ENCODE peak calls at places on chromosomes 7 and 10, in nine cellular contexts. W is mammary epithelial cell; Z is BJ; G is neural progenitor cell; L is CD4-positive, CD25-positive, alpha-beta regulatory T cell; D is prostate gland; M is kidney epithelial cell; Y is cardiac muscle cell; O is tibial artery. Q is an unnamed sample.

GRCh38 chr10:132855889-132856288 is 69.9 kb upstream of the NKX6-2 start:
- DNase-seq in W (no peak), Z (no peak), G (no peak), L (no peak), D (no peak), M (no peak), Y (no peak), O (no peak), Q (no peak)

GRCh38 chr7:33887576-33887975 is 17.8 kb upstream of the BMPER start:
- DNase-seq in W (no peak), Z (no peak), G (no peak), L (no peak), D (no peak), M (no peak), Y (no peak), O (no peak), Q (no peak)

GRCh38 chr10:110399163-110400094 is 94.7 kb upstream of the SMNDC1 start:
- DNase-seq in W (peak; percentile 96), Z (peak; percentile 90), G (no peak), L (no peak), D (no peak), M (peak; percentile 91), Y (no peak), O (no peak), Q (no peak)

GRCh38 chr10:114631678-114632417 is 26.2 kb downstream of the ABLIM1 start:
- DNase-seq in W (no peak), Z (no peak), G (peak; percentile 82), L (no peak), D (no peak), M (no peak), Y (peak; percentile 77), O (peak; percentile 37), Q (no peak)

GRCh38 chr10:14102056-14102455 is 228.7 kb downstream of the FRMD4A start:
- DNase-seq in W (peak; percentile 16), Z (no peak), G (peak; percentile 60), L (no peak), D (no peak), M (no peak), Y (no peak), O (no peak), Q (no peak)

GRCh38 chr7:2638224-2638991 is 6.6 kb downstream of the TTYH3 start:
- DNase-seq in W (no peak), Z (no peak), G (no peak), L (no peak), D (no peak), M (no peak), Y (no peak), O (no peak), Q (no peak)

GRCh38 chr7:36630112-36630650 is 94.1 kb downstream of the AOAH start:
- DNase-seq in W (no peak), Z (no peak), G (no peak), L (no peak), D (no peak), M (peak; percentile 26), Y (no peak), O (no peak), Q (no peak)

GRCh38 chr7:155456772-155457543 is 971 bp upstream of the EN2 start:
- DNase-seq in W (peak; percentile 40), Z (no peak), G (peak; percentile 86), L (no peak), D (peak; percentile 19), M (no peak), Y (peak; percentile 81), O (peak; percentile 31), Q (no peak)

GRCh38 chr10:119270893-119271361 is 63.6 kb downstream of the GRK5 start:
- DNase-seq in W (no peak), Z (no peak), G (no peak), L (peak; percentile 41), D (no peak), M (no peak), Y (no peak), O (peak; percentile 72), Q (peak; percentile 58)

GRCh38 chr7:4261038-4261960 is 420.8 kb upstream of the FOXK1 start:
- DNase-seq in W (no peak), Z (no peak), G (peak; percentile 26), L (no peak), D (no peak), M (no peak), Y (no peak), O (peak; percentile 16), Q (no peak)

GRCh38 chr7:143286522-143286890 is 1.6 kb upstream of the CASP2 start:
- DNase-seq in W (no peak), Z (no peak), G (no peak), L (no peak), D (no peak), M (no peak), Y (no peak), O (no peak), Q (no peak)

GRCh38 chr7:140646931-140647647 is 6.5 kb upstream of the DENND2A start:
- DNase-seq in W (no peak), Z (no peak), G (peak; percentile 82), L (peak; percentile 26), D (no peak), M (no peak), Y (peak; percentile 64), O (peak; percentile 20), Q (no peak)

GRCh38 chr7:141648276-141649114 is 53.5 kb downstream of the DENND11 start:
- DNase-seq in W (no peak), Z (no peak), G (no peak), L (no peak), D (no peak), M (no peak), Y (no peak), O (no peak), Q (no peak)

GRCh38 chr7:157479326-157479725 is 142.5 kb downstream of the DNAJB6 start:
- DNase-seq in W (no peak), Z (no peak), G (no peak), L (no peak), D (no peak), M (no peak), Y (no peak), O (peak; percentile 1), Q (no peak)

GRCh38 chr7:91463330-91463729 is 199.1 kb downstream of the FZD1 start:
- DNase-seq in W (no peak), Z (no peak), G (no peak), L (no peak), D (no peak), M (no peak), Y (no peak), O (no peak), Q (no peak)

GRCh38 chr10:118369806-118370205 is 27.7 kb upstream of the FAM204A start:
- DNase-seq in W (no peak), Z (no peak), G (no peak), L (no peak), D (no peak), M (no peak), Y (no peak), O (no peak), Q (no peak)

GRCh38 chr7:67738958-67739357 is 742.3 kb downstream of the TYW1 start:
- DNase-seq in W (no peak), Z (no peak), G (no peak), L (no peak), D (peak; percentile 66), M (no peak), Y (no peak), O (peak; percentile 34), Q (no peak)

GRCh38 chr10:120505056-120505455 is 48.0 kb downstream of the PLPP4 start:
- DNase-seq in W (no peak), Z (no peak), G (peak; percentile 18), L (no peak), D (no peak), M (no peak), Y (no peak), O (no peak), Q (no peak)

GRCh38 chr10:86654411-86655172 is at the start of gene OPN4:
- DNase-seq in W (no peak), Z (no peak), G (no peak), L (no peak), D (no peak), M (no peak), Y (no peak), O (peak; percentile 16), Q (no peak)

GRCh38 chr7:4338556-4338955 is 343.5 kb upstream of the FOXK1 start:
- DNase-seq in W (no peak), Z (no peak), G (no peak), L (no peak), D (no peak), M (no peak), Y (no peak), O (no peak), Q (no peak)

GRCh38 chr7:133781481-133782090 is 345.6 kb upstream of the LRGUK start:
- DNase-seq in W (no peak), Z (no peak), G (no peak), L (no peak), D (no peak), M (no peak), Y (no peak), O (no peak), Q (no peak)

GRCh38 chr7:7424151-7424873 is 111.4 kb downstream of the COL28A1 start:
- DNase-seq in W (peak; percentile 51), Z (no peak), G (peak; percentile 80), L (no peak), D (peak; percentile 70), M (no peak), Y (peak; percentile 73), O (peak; percentile 65), Q (no peak)
- H3K4me3 ChIP-seq in W (peak overlapping the region; percentile 32), Z (peak overlapping the region; percentile 41), G (no peak overlapping the region), L (peak overlapping the region; percentile 78), D (peak overlapping the region; percentile 29), M (peak overlapping the region; percentile 32), Y (no peak overlapping the region), O (peak overlapping the region; percentile 43), Q (peak overlapping the region; percentile 53)

GRCh38 chr7:32204361-32205018 is 134.3 kb upstream of the PDE1C start:
- DNase-seq in W (peak; percentile 85), Z (peak; percentile 32), G (peak; percentile 89), L (no peak), D (peak; percentile 47), M (peak; percentile 41), Y (peak; percentile 80), O (peak; percentile 61), Q (no peak)
- H3K4me3 ChIP-seq in W (peak overlapping the region; percentile 30), Z (no peak overlapping the region), G (no peak overlapping the region), L (no peak overlapping the region), D (no peak overlapping the region), M (no peak overlapping the region), Y (no peak overlapping the region), O (peak overlapping the region; percentile 36), Q (no peak overlapping the region)

DNA sequence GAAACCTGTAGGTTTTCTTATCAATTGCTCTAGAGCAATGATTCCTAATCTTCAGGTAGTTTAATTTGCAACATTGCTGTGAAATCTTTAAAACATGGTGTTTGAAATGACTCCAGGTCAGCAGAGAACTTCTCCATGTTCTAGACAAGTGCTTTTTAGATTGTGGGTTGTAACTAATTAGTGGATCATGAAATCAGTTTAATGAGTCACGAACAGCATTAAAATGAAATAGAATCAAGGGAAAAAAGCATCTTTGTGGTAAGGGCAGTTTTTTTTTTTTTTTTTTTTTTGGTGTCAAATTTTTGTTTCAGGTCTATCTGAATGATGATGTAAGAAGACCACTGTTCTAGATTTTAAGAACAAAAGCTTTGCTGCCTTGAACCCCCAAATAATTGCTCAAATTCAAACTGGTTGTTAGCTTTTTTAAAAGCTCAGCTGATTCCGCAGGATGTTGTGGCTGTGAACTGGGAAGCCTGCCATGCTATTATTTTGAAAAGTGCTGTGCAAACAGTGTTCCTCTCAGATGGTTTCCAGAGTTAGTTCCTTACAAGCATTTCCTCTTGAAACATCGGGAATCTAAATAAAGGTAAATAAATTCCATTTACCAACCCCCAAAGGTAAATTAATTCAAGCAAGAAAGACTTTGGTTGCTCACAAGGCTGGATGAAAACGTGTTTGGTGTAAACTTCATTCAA is 13.1 kb upstream of the PDK4 start:
- DNase-seq in W (no peak), Z (peak; percentile 21), G (no peak), L (no peak), D (peak; percentile 69), M (no peak), Y (no peak), O (peak; percentile 56), Q (no peak)
- H3K4me3 ChIP-seq in W (no peak overlapping the region), Z (no peak overlapping the region), G (no peak overlapping the region), L (no peak overlapping the region), D (no peak overlapping the region), M (no peak overlapping the region), Y (no peak overlapping the region), O (no peak overlapping the region), Q (no peak overlapping the region)

GRCh38 chr7:975702-976473 is 539 bp upstream of the COX19 start:
- DNase-seq in W (no peak), Z (no peak), G (no peak), L (no peak), D (no peak), M (no peak), Y (no peak), O (no peak), Q (no peak)
- H3K4me3 ChIP-seq in W (no peak overlapping the region), Z (peak overlapping the region; percentile 100), G (peak overlapping the region; percentile 94), L (no peak overlapping the region), D (peak overlapping the region; percentile 91), M (peak overlapping the region; percentile 97), Y (peak overlapping the region; percentile 97), O (peak overlapping the region; percentile 93), Q (peak overlapping the region; percentile 97)

Q was measured in effector memory CD4-positive, alpha-beta T cell.